ENCODE peak calls at places on chromosomes 11 and 22, in eight cellular contexts. One of them, this sample, is unnamed.

GRCh38 chr22:42745118-42745517 is 24.4 kb upstream of the A4GALT start:
- DNase-seq in activated CD4-positive, alpha-beta T cell treated with anti-CD3 and anti-CD28 coated beads, Interleukin-2, amount 10 ng/mL, durations not matched to agents 7 days and 5 days: no peak
- DNase-seq in WTC11: no peak
- DNase-seq in PC-9: peak
- DNase-seq in HCEC 1CT: peak
- DNase-seq in SW480: no peak
- DNase-seq in fibroblast of lung: peak
- DNase-seq in NCI-H1436: no peak
- DNase-seq in this sample: no peak

GRCh38 chr11:64890084-64890944 is 11.9 kb upstream of the EHD1 start:
- DNase-seq in activated CD4-positive, alpha-beta T cell treated with anti-CD3 and anti-CD28 coated beads, Interleukin-2, amount 10 ng/mL, durations not matched to agents 7 days and 5 days: no peak
- DNase-seq in WTC11: no peak
- DNase-seq in PC-9: no peak
- DNase-seq in HCEC 1CT: no peak
- DNase-seq in SW480: no peak
- DNase-seq in fibroblast of lung: no peak
- DNase-seq in NCI-H1436: no peak
- DNase-seq in this sample: no peak

GRCh38 chr11:2862950-2863618 is 22.5 kb downstream of the CDKN1C start:
- DNase-seq in activated CD4-positive, alpha-beta T cell treated with anti-CD3 and anti-CD28 coated beads, Interleukin-2, amount 10 ng/mL, durations not matched to agents 7 days and 5 days: no peak
- DNase-seq in WTC11: peak
- DNase-seq in PC-9: no peak
- DNase-seq in HCEC 1CT: no peak
- DNase-seq in SW480: peak
- DNase-seq in fibroblast of lung: no peak
- DNase-seq in NCI-H1436: no peak
- DNase-seq in this sample: peak

GRCh38 chr22:46748948-46749681 is 11.1 kb upstream of the CERK start:
- DNase-seq in activated CD4-positive, alpha-beta T cell treated with anti-CD3 and anti-CD28 coated beads, Interleukin-2, amount 10 ng/mL, durations not matched to agents 7 days and 5 days: peak
- DNase-seq in WTC11: no peak
- DNase-seq in PC-9: peak
- DNase-seq in HCEC 1CT: peak
- DNase-seq in SW480: no peak
- DNase-seq in fibroblast of lung: peak
- DNase-seq in NCI-H1436: no peak
- DNase-seq in this sample: no peak

GRCh38 chr11:2399488-2400068 is 972 bp upstream of the TSSC4 start:
- DNase-seq in activated CD4-positive, alpha-beta T cell treated with anti-CD3 and anti-CD28 coated beads, Interleukin-2, amount 10 ng/mL, durations not matched to agents 7 days and 5 days: no peak
- DNase-seq in WTC11: no peak
- DNase-seq in PC-9: peak
- DNase-seq in HCEC 1CT: no peak
- DNase-seq in SW480: no peak
- DNase-seq in fibroblast of lung: peak
- DNase-seq in NCI-H1436: no peak
- DNase-seq in this sample: peak

GRCh38 chr22:42906605-42907338 is 49.7 kb upstream of the ARFGAP3 start:
- DNase-seq in activated CD4-positive, alpha-beta T cell treated with anti-CD3 and anti-CD28 coated beads, Interleukin-2, amount 10 ng/mL, durations not matched to agents 7 days and 5 days: no peak
- DNase-seq in WTC11: no peak
- DNase-seq in PC-9: no peak
- DNase-seq in HCEC 1CT: no peak
- DNase-seq in SW480: no peak
- DNase-seq in fibroblast of lung: peak
- DNase-seq in NCI-H1436: no peak
- DNase-seq in this sample: no peak

GRCh38 chr11:2797181-2797711 is 88.3 kb downstream of the CDKN1C start:
- DNase-seq in activated CD4-positive, alpha-beta T cell treated with anti-CD3 and anti-CD28 coated beads, Interleukin-2, amount 10 ng/mL, durations not matched to agents 7 days and 5 days: no peak
- DNase-seq in WTC11: peak
- DNase-seq in PC-9: no peak
- DNase-seq in HCEC 1CT: no peak
- DNase-seq in SW480: no peak
- DNase-seq in fibroblast of lung: no peak
- DNase-seq in NCI-H1436: no peak
- DNase-seq in this sample: no peak

GRCh38 chr11:19519344-19519743 is 193.3 kb upstream of the NAV2 start:
- DNase-seq in activated CD4-positive, alpha-beta T cell treated with anti-CD3 and anti-CD28 coated beads, Interleukin-2, amount 10 ng/mL, durations not matched to agents 7 days and 5 days: no peak
- DNase-seq in WTC11: no peak
- DNase-seq in PC-9: no peak
- DNase-seq in HCEC 1CT: no peak
- DNase-seq in SW480: no peak
- DNase-seq in fibroblast of lung: no peak
- DNase-seq in NCI-H1436: no peak
- DNase-seq in this sample: no peak

GRCh38 chr11:2950825-2951224 is 21.6 kb upstream of the PHLDA2 start:
- DNase-seq in activated CD4-positive, alpha-beta T cell treated with anti-CD3 and anti-CD28 coated beads, Interleukin-2, amount 10 ng/mL, durations not matched to agents 7 days and 5 days: no peak
- DNase-seq in WTC11: no peak
- DNase-seq in PC-9: no peak
- DNase-seq in HCEC 1CT: no peak
- DNase-seq in SW480: no peak
- DNase-seq in fibroblast of lung: no peak
- DNase-seq in NCI-H1436: no peak
- DNase-seq in this sample: no peak

GRCh38 chr22:39309881-39310714 is 9.3 kb downstream of the RPL3 start:
- DNase-seq in activated CD4-positive, alpha-beta T cell treated with anti-CD3 and anti-CD28 coated beads, Interleukin-2, amount 10 ng/mL, durations not matched to agents 7 days and 5 days: no peak
- DNase-seq in WTC11: no peak
- DNase-seq in PC-9: peak
- DNase-seq in HCEC 1CT: peak
- DNase-seq in SW480: no peak
- DNase-seq in fibroblast of lung: peak
- DNase-seq in NCI-H1436: no peak
- DNase-seq in this sample: peak

GRCh38 chr11:44627911-44628729 is 62.7 kb downstream of the CD82 start:
- DNase-seq in activated CD4-positive, alpha-beta T cell treated with anti-CD3 and anti-CD28 coated beads, Interleukin-2, amount 10 ng/mL, durations not matched to agents 7 days and 5 days: peak
- DNase-seq in WTC11: no peak
- DNase-seq in PC-9: no peak
- DNase-seq in HCEC 1CT: no peak
- DNase-seq in SW480: no peak
- DNase-seq in fibroblast of lung: peak
- DNase-seq in NCI-H1436: no peak
- DNase-seq in this sample: no peak

GRCh38 chr22:27748355-27749168 is 53.0 kb downstream of the MN1 start:
- DNase-seq in activated CD4-positive, alpha-beta T cell treated with anti-CD3 and anti-CD28 coated beads, Interleukin-2, amount 10 ng/mL, durations not matched to agents 7 days and 5 days: no peak
- DNase-seq in WTC11: peak
- DNase-seq in PC-9: no peak
- DNase-seq in HCEC 1CT: peak
- DNase-seq in SW480: no peak
- DNase-seq in fibroblast of lung: peak
- DNase-seq in NCI-H1436: no peak
- DNase-seq in this sample: peak

GRCh38 chr11:16169541-16169940 is 186.8 kb downstream of the SOX6 start:
- DNase-seq in activated CD4-positive, alpha-beta T cell treated with anti-CD3 and anti-CD28 coated beads, Interleukin-2, amount 10 ng/mL, durations not matched to agents 7 days and 5 days: no peak
- DNase-seq in WTC11: no peak
- DNase-seq in PC-9: no peak
- DNase-seq in HCEC 1CT: peak
- DNase-seq in SW480: no peak
- DNase-seq in fibroblast of lung: no peak
- DNase-seq in NCI-H1436: no peak
- DNase-seq in this sample: peak

GRCh38 chr22:39230261-39231196 is 14.3 kb downstream of the PDGFB start:
- DNase-seq in activated CD4-positive, alpha-beta T cell treated with anti-CD3 and anti-CD28 coated beads, Interleukin-2, amount 10 ng/mL, durations not matched to agents 7 days and 5 days: no peak
- DNase-seq in WTC11: peak
- DNase-seq in PC-9: no peak
- DNase-seq in HCEC 1CT: no peak
- DNase-seq in SW480: no peak
- DNase-seq in fibroblast of lung: no peak
- DNase-seq in NCI-H1436: no peak
- DNase-seq in this sample: peak

GRCh38 chr11:126461996-126462395 is 106.5 kb downstream of the ST3GAL4 start:
- DNase-seq in activated CD4-positive, alpha-beta T cell treated with anti-CD3 and anti-CD28 coated beads, Interleukin-2, amount 10 ng/mL, durations not matched to agents 7 days and 5 days: no peak
- DNase-seq in WTC11: no peak
- DNase-seq in PC-9: no peak
- DNase-seq in HCEC 1CT: no peak
- DNase-seq in SW480: no peak
- DNase-seq in fibroblast of lung: no peak
- DNase-seq in NCI-H1436: no peak
- DNase-seq in this sample: no peak

This sample was measured in mesendoderm.